ENCODE peak calls at places on chromosome 3, in four cellular contexts. Y is mesendoderm, S is IMR-90, L is H1. H is an unnamed sample.

GRCh38 chr3:55524565-55525244 is 37.6 kb upstream of the WNT5A start:
- DNase-seq in Y (no peak), S (peak; percentile 58), L (no peak), H (no peak)

GRCh38 chr3:42398080-42398479 is 12.3 kb downstream of the LYZL4 start:
- DNase-seq in Y (no peak), S (no peak), L (no peak), H (no peak)

GRCh38 chr3:144636833-144637232 is 665.2 kb downstream of the DIPK2A start:
- DNase-seq in Y (peak; percentile 86), S (no peak), L (peak; percentile 9), H (peak; percentile 68)

GRCh38 chr3:76024640-76025039 is 239.3 kb upstream of the ZNF717 start:
- DNase-seq in Y (peak; percentile 50), S (peak; percentile 59), L (no peak), H (no peak)

GRCh38 chr3:57130426-57131209 is 34.5 kb downstream of the IL17RD start:
- DNase-seq in Y (peak; percentile 100), S (no peak), L (peak; percentile 99), H (peak; percentile 100)

GRCh38 chr3:87336761-87337160 is 60.4 kb upstream of the POU1F1 start:
- DNase-seq in Y (no peak), S (no peak), L (no peak), H (no peak)

GRCh38 chr3:84925571-84925970 is 33.2 kb upstream of the CADM2 start:
- DNase-seq in Y (no peak), S (no peak), L (no peak), H (no peak)

GRCh38 chr3:16033889-16034687 is 140.4 kb upstream of the GALNT15 start:
- DNase-seq in Y (peak; percentile 32), S (peak; percentile 54), L (no peak), H (no peak)

GRCh38 chr3:47890832-47891620 is 88.1 kb downstream of the DHX30 start:
- DNase-seq in Y (no peak), S (no peak), L (no peak), H (no peak)

GRCh38 chr3:98596902-98597500 is 3.6 kb upstream of the CPOX start:
- DNase-seq in Y (no peak), S (peak; percentile 34), L (no peak), H (no peak)

GRCh38 chr3:139302801-139303113 is 41.1 kb upstream of the MRPS22 start:
- DNase-seq in Y (no peak), S (no peak), L (no peak), H (no peak)

GRCh38 chr3:140898340-140899180 is 43.1 kb upstream of the SLC25A36 start:
- DNase-seq in Y (peak; percentile 73), S (peak; percentile 87), L (no peak), H (no peak)

GRCh38 chr3:194900886-194901522 is 215.3 kb downstream of the FAM43A start:
- DNase-seq in Y (no peak), S (no peak), L (no peak), H (no peak)

GRCh38 chr3:184261270-184262165 is at the start of gene CAMK2N2:
- DNase-seq in Y (peak; percentile 87), S (peak; percentile 47), L (no peak), H (peak; percentile 95)

GRCh38 chr3:127929818-127930217 is 14.8 kb downstream of the KBTBD12 start:
- DNase-seq in Y (no peak), S (no peak), L (no peak), H (no peak)

GRCh38 chr3:73270839-73271483 is 209.5 kb downstream of the EBLN2 start:
- DNase-seq in Y (no peak), S (no peak), L (no peak), H (no peak)

GRCh38 chr3:160226026-160226739 is 961 bp downstream of the C3orf80 start:
- DNase-seq in Y (peak; percentile 58), S (no peak), L (no peak), H (peak; percentile 53)

GRCh38 chr3:28050895-28051294 is 190.5 kb upstream of the CMC1 start:
- DNase-seq in Y (no peak), S (peak; percentile 5), L (no peak), H (no peak)

GRCh38 chr3:195187609-195188529 is 83.1 kb downstream of the XXYLT1 start:
- DNase-seq in Y (peak; percentile 65), S (peak; percentile 76), L (no peak), H (no peak)

GRCh38 chr3:119794971-119795612 is 13.2 kb downstream of the NR1I2 start:
- DNase-seq in Y (peak; percentile 97), S (no peak), L (peak; percentile 73), H (peak; percentile 78)

GRCh38 chr3:196531418-196531817 is 16.3 kb upstream of the SMCO1 start:
- DNase-seq in Y (no peak), S (no peak), L (no peak), H (no peak)
- H3K56ac ChIP-seq in Y (no peak overlapping the region), S (no peak overlapping the region), L (no peak overlapping the region), H (no peak overlapping the region)

GRCh38 chr3:188449421-188449820 is 295.5 kb downstream of the LPP start:
- DNase-seq in Y (no peak), S (peak; percentile 49), L (no peak), H (no peak)
- H3K56ac ChIP-seq in Y (no peak overlapping the region), S (no peak overlapping the region), L (no peak overlapping the region), H (no peak overlapping the region)

GRCh38 chr3:171149717-171150116 is 123.2 kb upstream of the SLC2A2 start:
- DNase-seq in Y (no peak), S (no peak), L (no peak), H (no peak)

GRCh38 chr3:171156455-171157005 is 130.0 kb upstream of the SLC2A2 start:
- DNase-seq in Y (peak; percentile 93), S (no peak), L (no peak), H (no peak)

GRCh38 chr3:171155122-171155700 is 128.7 kb upstream of the SLC2A2 start:
- DNase-seq in Y (no peak), S (no peak), L (no peak), H (no peak)

GRCh38 chr3:171145866-171146265 is 119.3 kb upstream of the SLC2A2 start:
- DNase-seq in Y (no peak), S (no peak), L (no peak), H (no peak)

DNA sequence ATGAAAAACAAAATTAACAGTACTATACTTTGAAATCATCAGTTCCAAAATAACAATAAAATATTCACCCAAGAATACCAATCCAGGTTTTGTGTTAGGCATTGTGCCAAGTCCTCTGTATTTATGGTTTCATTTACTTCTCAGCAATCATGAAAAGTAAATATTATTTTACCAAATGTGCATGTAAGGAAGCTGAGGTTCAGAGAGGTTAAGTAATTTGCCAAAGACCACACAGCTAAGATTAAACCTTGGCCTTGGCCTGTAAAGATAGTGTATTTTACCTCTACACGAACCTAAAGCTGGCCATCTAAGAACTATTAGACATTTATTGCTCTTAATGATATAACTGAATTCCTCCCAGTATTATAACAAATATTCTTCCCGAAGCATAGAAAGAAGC is 124.4 kb upstream of the SLC2A2 start:
- DNase-seq in Y (no peak), S (no peak), L (no peak), H (no peak)
- H3K56ac ChIP-seq in Y (no peak overlapping the region), S (no peak overlapping the region), L (no peak overlapping the region), H (no peak overlapping the region)

GRCh38 chr3:51422211-51422610 is 31.1 kb downstream of the RBM15B start:
- DNase-seq in Y (no peak), S (no peak), L (no peak), H (no peak)
- H3K56ac ChIP-seq in Y (no peak overlapping the region), S (no peak overlapping the region), L (no peak overlapping the region), H (no peak overlapping the region)

DNA sequence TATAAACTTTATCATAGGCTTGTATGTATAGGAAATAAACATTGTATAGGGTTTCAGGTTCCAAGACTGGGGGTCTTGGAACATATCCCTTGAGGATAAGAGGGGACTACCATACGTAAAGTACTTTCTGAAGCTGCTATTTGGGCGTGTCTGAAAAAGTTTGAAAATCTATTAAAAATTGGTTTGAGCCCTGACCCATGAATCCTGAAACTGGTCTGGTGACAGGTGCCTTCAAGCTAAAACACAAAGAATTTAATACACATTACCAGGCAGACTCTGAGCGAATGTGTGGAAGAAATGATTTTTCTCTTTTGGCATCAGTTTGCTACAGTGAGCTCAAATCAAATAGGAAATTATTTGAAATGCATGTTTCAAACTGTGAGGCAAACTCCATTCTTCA is 16.3 kb downstream of the TF start:
- DNase-seq in Y (no peak), S (no peak), L (no peak), H (no peak)
- H3K56ac ChIP-seq in Y (no peak overlapping the region), S (no peak overlapping the region), L (no peak overlapping the region), H (no peak overlapping the region)

GRCh38 chr3:156826144-156826895 is at the start of gene LEKR1:
- DNase-seq in Y (peak; percentile 94), S (peak; percentile 98), L (no peak), H (peak; percentile 85)
- H3K56ac ChIP-seq in Y (peak within 1 kb of the TSS; percentile 92), S (peak within 1 kb of the TSS; percentile 86), L (no peak within 1 kb of the TSS), H (no peak within 1 kb of the TSS)

GRCh38 chr3:13220991-13221390 is 147.8 kb upstream of the IQSEC1 start:
- DNase-seq in Y (no peak), S (no peak), L (no peak), H (no peak)
- H3K56ac ChIP-seq in Y (no peak overlapping the region), S (no peak overlapping the region), L (no peak overlapping the region), H (no peak overlapping the region)

GRCh38 chr3:146865175-146865755 is 260.1 kb upstream of the PLSCR5 start:
- DNase-seq in Y (peak; percentile 46), S (no peak), L (no peak), H (no peak)
- H3K56ac ChIP-seq in Y (no peak overlapping the region), S (no peak overlapping the region), L (no peak overlapping the region), H (no peak overlapping the region)

H was measured in H9.